ENCODE peak calls at places on chromosomes 6 and 20, in eight cellular contexts. X is WTC11, Q is lung, M is cardiac fibroblast, I is nephron progenitor cell, W is esophagus squamous epithelium, H is HCT116, K is K562. N is an unnamed sample.

GRCh38 chr6:72758901-72759300 is 137.0 kb downstream of the KCNQ5 start:
- DNase-seq in H (no peak), K (no peak), I (no peak), Q (no peak), X (no peak), W (no peak), M (no peak), N (no peak)

GRCh38 chr20:46999821-47000465 is 105.3 kb downstream of the EYA2 start:
- DNase-seq in I (no peak), H (no peak), M (no peak), W (no peak), X (no peak), K (no peak), Q (no peak), N (no peak)

GRCh38 chr20:49245921-49246740 is 26.9 kb downstream of the DDX27 start:
- DNase-seq in W (no peak), Q (no peak), I (no peak), X (no peak), K (peak; percentile 63), M (peak; percentile 73), H (peak; percentile 23), N (no peak)

GRCh38 chr20:31661625-31662371 is 24.1 kb downstream of the COX4I2 start:
- DNase-seq in M (peak; percentile 82), I (peak; percentile 83), Q (peak; percentile 79), K (peak; percentile 92), W (no peak), H (peak; percentile 40), X (peak; percentile 87), N (peak; percentile 89)

GRCh38 chr6:134373282-134373922 is 55.5 kb upstream of the SGK1 start:
- DNase-seq in Q (no peak), X (no peak), H (no peak), I (no peak), M (peak; percentile 82), W (no peak), K (peak; percentile 78), N (no peak)

GRCh38 chr20:24102749-24103148 is 114.2 kb upstream of the GGTLC1 start:
- DNase-seq in I (no peak), H (no peak), W (no peak), K (no peak), M (peak; percentile 7), X (no peak), Q (no peak), N (no peak)

GRCh38 chr6:154306696-154307095 is 49.9 kb downstream of the IPCEF1 start:
- DNase-seq in Q (no peak), X (no peak), K (no peak), W (no peak), H (no peak), I (no peak), M (no peak), N (no peak)

GRCh38 chr6:137259349-137259748 is 40.2 kb upstream of the IFNGR1 start:
- DNase-seq in Q (no peak), K (no peak), I (no peak), M (peak; percentile 8), X (no peak), H (no peak), W (no peak), N (no peak)

GRCh38 chr6:42226251-42227143 is 8.8 kb upstream of the MRPS10 start:
- DNase-seq in K (peak; percentile 62), I (no peak), M (peak; percentile 36), H (peak; percentile 98), W (no peak), Q (no peak), X (no peak), N (no peak)

DNA sequence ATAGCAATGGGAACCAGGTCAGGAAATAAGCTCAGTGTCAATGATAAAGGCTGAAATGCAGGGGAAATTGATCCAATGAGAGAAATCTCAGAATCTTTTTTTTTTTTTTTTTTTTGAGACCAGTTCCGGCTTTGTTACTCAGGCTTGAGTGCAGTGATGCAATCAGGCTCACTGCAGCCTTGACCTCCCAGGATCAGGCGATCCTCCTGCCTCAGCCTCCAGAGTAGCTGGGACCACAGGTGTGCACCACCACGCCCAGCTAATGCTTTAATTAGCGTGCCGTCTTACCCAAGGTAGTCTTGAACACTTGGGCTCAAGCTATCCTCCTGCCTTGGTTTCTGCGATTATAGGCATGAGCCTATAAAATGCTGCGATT is 296.5 kb downstream of the ZNF217 start:
- DNase-seq in Q (no peak), W (no peak), X (no peak), M (no peak), I (no peak), K (no peak), H (no peak), N (no peak)
- TF ChIP-seq CTCF in Q (no peak), W (no peak), X (no peak), M (no peak), I (no peak), K (no peak), H (no peak), N (no peak)

GRCh38 chr6:1819007-1819406 is 209.3 kb downstream of the FOXC1 start:
- DNase-seq in X (no peak), I (no peak), M (no peak), K (no peak), W (no peak), H (no peak), Q (no peak), N (no peak)

GRCh38 chr6:1820165-1820564 is 210.4 kb downstream of the FOXC1 start:
- DNase-seq in X (no peak), H (no peak), I (no peak), K (no peak), W (no peak), Q (no peak), M (peak; percentile 75), N (no peak)

GRCh38 chr6:1817033-1817761 is 207.5 kb downstream of the FOXC1 start:
- DNase-seq in K (no peak), H (no peak), I (no peak), W (no peak), Q (no peak), X (no peak), M (peak; percentile 64), N (no peak)

GRCh38 chr6:1821188-1822183 is 211.8 kb downstream of the FOXC1 start:
- DNase-seq in H (no peak), Q (no peak), K (no peak), I (peak; percentile 53), W (no peak), X (no peak), M (peak; percentile 62), N (peak; percentile 23)

GRCh38 chr6:1820714-1821113 is 211.0 kb downstream of the FOXC1 start:
- DNase-seq in M (no peak), X (no peak), H (no peak), Q (no peak), W (no peak), I (no peak), K (no peak), N (no peak)
- TF ChIP-seq CTCF in M (no peak), X (no peak), H (no peak), Q (no peak), W (no peak), I (no peak), K (no peak), N (no peak)

DNA sequence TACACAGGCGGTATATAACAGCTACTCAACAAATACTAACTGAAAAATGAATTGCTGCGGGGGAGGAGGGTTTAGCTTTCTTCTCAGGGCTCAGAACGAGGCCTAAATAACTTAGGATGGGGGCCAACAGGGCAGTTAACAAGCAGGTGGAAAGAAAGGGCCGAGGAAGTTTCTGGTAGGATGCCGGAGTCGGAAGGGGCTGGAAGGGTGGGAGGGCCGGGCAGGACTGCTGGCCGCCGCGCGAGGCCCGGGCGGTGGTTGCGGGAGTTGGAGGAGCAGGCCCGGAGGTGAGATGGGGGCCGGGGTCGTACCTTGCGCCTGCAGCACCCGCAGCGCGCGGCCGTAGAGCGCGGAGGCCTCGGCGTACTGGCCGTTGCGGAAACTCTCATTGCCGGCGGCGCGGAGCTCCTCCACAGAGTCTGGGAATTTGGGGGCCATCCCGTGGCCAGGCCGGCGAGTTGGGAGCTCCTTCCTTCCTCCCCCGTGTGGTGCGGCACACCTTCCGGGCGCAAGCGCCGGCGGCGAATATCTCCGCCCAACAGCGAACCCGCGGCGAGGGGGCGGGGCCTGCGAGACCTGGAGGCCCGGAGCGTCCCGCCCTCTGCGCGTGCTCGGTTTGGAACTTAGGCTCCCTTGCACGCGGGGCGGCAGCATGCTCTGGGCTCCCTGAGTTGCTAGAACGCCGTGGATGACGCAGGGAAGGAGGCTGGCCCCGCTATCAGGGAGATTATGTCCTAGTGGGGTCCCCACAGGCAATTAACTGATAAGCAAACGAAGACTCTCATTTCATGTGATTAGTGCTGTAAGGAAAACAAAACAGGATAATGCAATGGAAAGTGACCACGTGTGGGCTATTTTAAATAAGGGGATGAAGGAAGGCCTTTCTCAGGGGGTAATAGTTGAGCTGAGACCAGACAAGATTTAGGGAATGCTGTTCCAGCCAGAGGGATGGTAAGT is at the start of gene TOMM34:
- DNase-seq in X (peak; percentile 95), K (peak; percentile 98), W (peak; percentile 60), Q (peak; percentile 94), M (peak; percentile 91), H (peak; percentile 88), I (peak; percentile 97), N (peak; percentile 85)
- TF ChIP-seq CTCF in X (no peak), K (peak; percentile 18), W (peak; percentile 3), Q (no peak), M (no peak), H (no peak), I (no peak), N (no peak)

GRCh38 chr6:106509420-106510089 is 119.7 kb downstream of the RTN4IP1 start:
- DNase-seq in X (peak; percentile 46), I (peak; percentile 33), H (no peak), K (no peak), M (no peak), Q (no peak), W (no peak), N (no peak)

GRCh38 chr6:106511274-106512047 is 117.8 kb downstream of the RTN4IP1 start:
- DNase-seq in W (no peak), M (peak; percentile 52), K (no peak), H (no peak), X (peak; percentile 50), I (peak; percentile 47), Q (no peak), N (no peak)

GRCh38 chr6:106508836-106509235 is 120.5 kb downstream of the RTN4IP1 start:
- DNase-seq in Q (no peak), W (no peak), X (no peak), M (peak; percentile 82), I (no peak), K (no peak), H (no peak), N (no peak)

GRCh38 chr6:106512048-106512957 is 117.0 kb downstream of the RTN4IP1 start:
- DNase-seq in K (peak; percentile 16), M (peak; percentile 51), X (peak; percentile 70), I (peak; percentile 56), W (no peak), Q (peak; percentile 84), H (no peak), N (peak; percentile 26)

DNA sequence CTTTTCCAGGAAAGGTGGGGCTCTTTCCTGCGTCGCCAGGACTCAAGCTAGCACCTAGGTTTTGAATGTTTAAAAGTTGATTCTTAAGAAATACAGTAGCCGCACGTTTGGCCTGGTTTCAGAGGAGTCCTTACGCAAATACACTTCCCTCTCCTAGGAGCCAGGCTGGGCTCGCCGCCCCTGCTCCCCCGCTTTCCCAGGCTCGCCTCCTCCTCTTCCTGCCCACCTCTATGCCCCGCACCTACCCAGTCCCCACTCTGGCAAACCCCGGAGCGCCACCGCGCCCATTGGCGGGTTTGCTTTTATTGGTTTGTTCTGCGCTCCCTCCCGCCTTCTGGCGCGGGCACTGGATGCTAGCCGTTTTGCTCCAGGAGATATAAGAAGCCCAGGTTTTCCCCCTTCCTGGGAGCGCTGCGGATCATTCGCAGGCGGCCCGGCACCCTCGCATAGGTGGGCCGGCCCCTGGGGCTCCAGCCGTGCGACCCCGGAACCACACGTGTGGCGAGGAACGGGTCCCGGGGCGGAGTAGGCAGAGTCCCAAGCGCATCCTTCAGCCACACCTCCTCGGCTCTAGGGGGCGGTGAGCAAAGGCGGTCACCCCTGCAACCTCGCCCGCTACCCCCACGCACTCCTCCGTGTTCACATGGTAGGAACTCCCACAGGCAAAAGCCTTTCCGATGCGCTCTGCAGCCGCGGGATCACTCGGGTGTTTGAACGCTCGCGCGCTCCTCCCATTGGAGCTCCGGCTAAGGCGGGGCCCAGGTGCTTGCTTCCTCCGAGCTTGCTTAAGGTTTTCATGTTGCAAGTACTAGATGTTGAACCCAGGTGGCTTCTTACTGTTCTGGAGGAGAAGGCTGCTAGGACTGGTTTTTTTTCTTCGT is 119.0 kb downstream of the RTN4IP1 start:
- DNase-seq in I (peak; percentile 82), Q (peak; percentile 79), W (no peak), K (no peak), H (no peak), X (peak; percentile 65), M (peak; percentile 59), N (peak; percentile 18)
- TF ChIP-seq CTCF in I (peak; percentile 12), Q (no peak), W (no peak), K (no peak), H (peak; percentile 3), X (no peak), M (no peak), N (peak; percentile 24)